ENCODE peak calls at places on chromosomes 12 and 14, in five cellular contexts. O is heart left ventricle, E is PC-3, P is ascending aorta, D is AG04450. Q is an unnamed sample.
A peak's percentile ranks its signal among the peaks of the same experiment; 100 is the strongest.

GRCh38 chr12:3158851-3159465 is 81.8 kb downstream of the TSPAN9 start:
- DNase-seq in O (no peak), E (no peak), P (no peak), D (no peak), Q (no peak)

GRCh38 chr12:726281-727140 is 25.9 kb upstream of the WNK1 start:
- DNase-seq in O (no peak), E (peak; percentile 54), P (no peak), D (no peak), Q (peak; percentile 68)

GRCh38 chr12:89959188-89959587 is 250.6 kb upstream of the ATP2B1 start:
- DNase-seq in O (no peak), E (peak; percentile 60), P (no peak), D (no peak), Q (no peak)

GRCh38 chr12:26750531-26751171 is 82.3 kb downstream of the ITPR2 start:
- DNase-seq in O (no peak), E (no peak), P (no peak), D (no peak), Q (no peak)

GRCh38 chr14:75249251-75249957 is 29.2 kb upstream of the FOS start:
- DNase-seq in O (no peak), E (peak; percentile 12), P (peak; percentile 68), D (no peak), Q (no peak)

GRCh38 chr12:71691504-71692129 is 5.7 kb downstream of the TMEM19 start:
- DNase-seq in O (no peak), E (no peak), P (no peak), D (no peak), Q (no peak)

GRCh38 chr12:28127455-28127854 is 62.8 kb upstream of the CCDC91 start:
- DNase-seq in O (no peak), E (peak; percentile 61), P (no peak), D (no peak), Q (peak; percentile 96)

GRCh38 chr12:98750511-98750910 is 105.4 kb downstream of the APAF1 start:
- DNase-seq in O (no peak), E (no peak), P (no peak), D (no peak), Q (no peak)

GRCh38 chr14:64637735-64638473 is 66.3 kb upstream of the PLEKHG3 start:
- DNase-seq in O (no peak), E (no peak), P (no peak), D (no peak), Q (peak; percentile 61)

GRCh38 chr14:66330916-66331315 is 155.3 kb upstream of the CCDC196 start:
- DNase-seq in O (no peak), E (peak; percentile 23), P (no peak), D (no peak), Q (peak; percentile 5)

GRCh38 chr14:38255673-38256357 is at the start of gene CLEC14A:
- DNase-seq in O (peak; percentile 90), E (no peak), P (peak; percentile 66), D (no peak), Q (no peak)

GRCh38 chr12:108980831-108981618 is 39.8 kb downstream of the SVOP start:
- DNase-seq in O (peak; percentile 67), E (no peak), P (no peak), D (no peak), Q (no peak)

GRCh38 chr12:128268348-128268725 is 1.4 kb downstream of the TMEM132C start:
- DNase-seq in O (no peak), E (no peak), P (no peak), D (no peak), Q (no peak)

DNA sequence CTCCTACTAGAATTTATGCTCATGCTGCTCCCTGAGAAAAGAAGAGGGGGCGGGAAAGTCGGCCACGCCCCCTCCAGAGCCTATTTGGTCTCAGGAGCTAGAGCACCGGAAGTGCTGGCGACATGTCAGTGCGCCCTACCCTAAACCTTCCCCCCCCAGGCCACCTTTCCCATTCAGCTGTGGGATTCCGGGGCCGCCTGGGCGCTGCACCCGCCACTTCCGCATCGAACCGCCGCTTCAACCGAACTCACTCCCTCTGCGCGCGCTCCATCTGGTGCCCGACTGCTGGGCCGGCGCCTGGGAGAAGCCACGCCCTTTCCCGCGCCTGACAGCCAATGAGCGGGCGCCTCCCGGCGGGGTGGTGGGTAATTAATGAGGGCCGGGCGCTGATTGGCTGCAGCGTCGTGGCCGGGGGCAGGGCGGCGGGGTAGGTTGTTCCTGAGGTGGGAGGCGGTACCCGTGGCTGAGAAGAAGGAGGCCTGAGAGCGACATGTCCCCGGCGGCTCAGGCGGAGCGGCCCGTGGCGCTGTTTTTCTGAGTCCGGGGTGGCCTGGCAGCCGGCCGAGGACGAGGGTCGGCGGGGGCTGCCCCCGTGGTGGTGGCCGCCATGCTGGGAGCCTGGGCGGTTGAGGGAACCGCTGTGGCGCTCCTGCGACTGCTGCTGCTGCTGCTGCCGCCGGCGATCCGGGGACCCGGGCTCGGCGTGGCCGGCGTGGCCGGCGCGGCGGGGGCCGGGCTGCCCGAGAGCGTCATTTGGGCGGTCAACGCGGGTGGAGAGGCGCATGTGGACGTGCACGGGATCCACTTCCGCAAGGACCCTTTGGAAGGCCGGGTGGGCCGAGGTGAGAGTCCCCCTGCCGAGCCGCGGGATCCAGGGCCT is at the start of gene MLEC:
- DNase-seq in O (peak; percentile 99), E (peak; percentile 98), P (peak; percentile 99), D (peak; percentile 89), Q (peak; percentile 98)
- TF ChIP-seq CTCF in O (peak; percentile 13), E (peak; percentile 18), P (peak; percentile 1), D (no peak), Q (no peak)

GRCh38 chr12:107351109-107351508 is 257.8 kb upstream of the CRY1 start:
- DNase-seq in O (no peak), E (no peak), P (no peak), D (no peak), Q (no peak)
- H3K4me3 ChIP-seq in O (no peak overlapping the region), E (no peak overlapping the region), P (no peak overlapping the region), D (no peak overlapping the region), Q (no peak overlapping the region)

GRCh38 chr12:47705239-47705570 is 625 bp downstream of the RPAP3 start:
- DNase-seq in O (no peak), E (peak; percentile 5), P (no peak), D (no peak), Q (peak; percentile 13)

GRCh38 chr12:47707355-47707754 is 1.5 kb upstream of the RPAP3 start:
- DNase-seq in O (no peak), E (no peak), P (no peak), D (no peak), Q (no peak)

GRCh38 chr12:47707905-47708543 is 2.2 kb upstream of the RPAP3 start:
- DNase-seq in O (no peak), E (no peak), P (no peak), D (no peak), Q (no peak)

GRCh38 chr12:47704719-47705118 is 1.1 kb downstream of the RPAP3 start:
- DNase-seq in O (no peak), E (no peak), P (no peak), D (no peak), Q (no peak)

DNA sequence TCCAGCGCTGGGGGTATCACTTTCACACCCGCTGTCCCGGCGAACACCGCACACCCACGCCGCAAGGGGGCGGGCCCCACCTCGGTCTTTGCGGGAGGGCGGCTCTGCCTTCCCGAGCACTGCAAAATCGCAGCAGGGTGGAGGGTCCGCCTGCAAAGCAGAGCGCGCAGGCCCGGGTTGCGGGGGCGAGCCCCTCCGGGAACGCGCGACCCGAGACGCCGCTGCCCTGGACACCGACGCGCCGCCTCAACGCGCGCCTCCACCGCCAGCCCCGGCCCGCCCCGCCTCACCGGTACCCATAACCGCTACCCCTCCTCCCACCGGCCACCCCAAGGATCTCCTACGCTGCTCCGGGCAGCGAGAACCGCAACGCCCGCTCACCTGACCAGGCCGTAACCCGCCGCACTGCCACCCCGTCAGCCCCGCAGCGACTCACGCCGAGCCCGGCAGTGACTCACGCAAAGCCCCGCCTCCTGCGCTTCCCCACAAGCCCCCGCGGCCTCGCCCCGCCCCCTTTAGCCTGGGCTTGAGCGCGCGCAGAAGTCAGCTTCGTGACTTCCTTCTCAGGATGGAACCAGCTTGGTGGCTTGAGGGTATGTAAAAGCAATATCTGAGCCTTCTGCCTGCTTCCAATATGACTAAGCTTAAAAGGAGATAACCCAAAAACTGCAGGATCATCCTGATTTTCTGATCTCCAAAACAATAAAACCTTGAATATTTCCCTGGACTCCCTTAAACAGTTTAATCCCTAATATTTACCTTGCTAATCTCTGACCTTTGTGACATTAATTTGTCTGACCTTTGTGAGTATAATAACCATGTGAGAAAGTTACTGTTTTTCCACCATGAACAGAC is at the start of gene RPAP3:
- DNase-seq in O (peak; percentile 96), E (peak; percentile 95), P (peak; percentile 98), D (peak; percentile 74), Q (peak; percentile 90)
- TF ChIP-seq CTCF in O (peak; percentile 60), E (peak; percentile 63), P (peak; percentile 50), D (peak; percentile 65), Q (peak; percentile 67)

GRCh38 chr12:31750747-31751039 is 21.9 kb upstream of the AMN1 start:
- DNase-seq in O (no peak), E (no peak), P (no peak), D (no peak), Q (no peak)

GRCh38 chr12:31745242-31745641 is 16.4 kb upstream of the AMN1 start:
- DNase-seq in O (no peak), E (no peak), P (no peak), D (no peak), Q (no peak)

GRCh38 chr12:31752450-31752849 is 23.6 kb upstream of the AMN1 start:
- DNase-seq in O (no peak), E (no peak), P (no peak), D (no peak), Q (no peak)

GRCh38 chr12:31749024-31749704 is 20.3 kb upstream of the AMN1 start:
- DNase-seq in O (peak; percentile 59), E (peak; percentile 96), P (peak; percentile 83), D (peak; percentile 86), Q (peak; percentile 100)
- H3K4me3 ChIP-seq in O (no peak overlapping the region), E (no peak overlapping the region), P (no peak overlapping the region), D (no peak overlapping the region), Q (no peak overlapping the region)

GRCh38 chr14:22220427-22220826 is 368.6 kb downstream of the DAD1 start:
- DNase-seq in O (no peak), E (peak; percentile 68), P (no peak), D (peak; percentile 20), Q (peak; percentile 33)
- TF ChIP-seq CTCF in O (peak; percentile 18), E (peak; percentile 61), P (no peak), D (peak; percentile 68), Q (peak; percentile 33)